ENCODE peak calls at places on chromosomes 12 and 14, in five cellular contexts. O is A549, D is Panc1, F is GM23338, N is GM12878. A is an unnamed sample.

GRCh38 chr12:94806617-94807016 is 156.3 kb upstream of the TMCC3 start:
- DNase-seq in O (no peak), D (no peak), F (no peak), N (no peak), A (no peak)

GRCh38 chr12:131084341-131085011 is 130.8 kb downstream of the ADGRD1 start:
- DNase-seq in O (no peak), D (no peak), F (no peak), N (no peak), A (no peak)

GRCh38 chr14:32607399-32607798 is 278.3 kb downstream of the AKAP6 start:
- DNase-seq in O (no peak), D (no peak), F (no peak), N (no peak), A (no peak)

GRCh38 chr12:118307069-118307954 is 65.4 kb downstream of the TAOK3 start:
- DNase-seq in O (peak; percentile 19), D (no peak), F (no peak), N (peak; percentile 69), A (no peak)

GRCh38 chr14:54654600-54654999 is 87.7 kb downstream of the SAMD4A start:
- DNase-seq in O (no peak), D (no peak), F (no peak), N (no peak), A (no peak)

GRCh38 chr12:95838125-95838524 is 20.6 kb upstream of the SNRPF start:
- DNase-seq in O (peak; percentile 90), D (no peak), F (no peak), N (no peak), A (no peak)

GRCh38 chr12:47744005-47744651 is 14.6 kb downstream of the RAPGEF3 start:
- DNase-seq in O (peak; percentile 39), D (no peak), F (peak; percentile 94), N (no peak), A (peak; percentile 75)

GRCh38 chr12:94207467-94208432 is 59.4 kb downstream of the PLXNC1 start:
- DNase-seq in O (no peak), D (no peak), F (no peak), N (peak; percentile 89), A (no peak)

GRCh38 chr12:63928305-63928704 is 83.8 kb downstream of the SRGAP1 start:
- DNase-seq in O (no peak), D (no peak), F (no peak), N (no peak), A (no peak)

GRCh38 chr12:24494401-24494800 is 454.5 kb downstream of the BCAT1 start:
- DNase-seq in O (no peak), D (no peak), F (no peak), N (no peak), A (no peak)

GRCh38 chr12:8037947-8038346 is 5.4 kb downstream of the FOXJ2 start:
- DNase-seq in O (no peak), D (no peak), F (peak; percentile 48), N (no peak), A (no peak)

GRCh38 chr12:116455540-116456306 is 103.5 kb upstream of the MAP1LC3B2 start:
- DNase-seq in O (peak; percentile 93), D (no peak), F (peak; percentile 42), N (no peak), A (peak; percentile 85)

GRCh38 chr12:115984607-115985006 is 292.9 kb downstream of the MED13L start:
- DNase-seq in O (no peak), D (no peak), F (no peak), N (no peak), A (no peak)

DNA sequence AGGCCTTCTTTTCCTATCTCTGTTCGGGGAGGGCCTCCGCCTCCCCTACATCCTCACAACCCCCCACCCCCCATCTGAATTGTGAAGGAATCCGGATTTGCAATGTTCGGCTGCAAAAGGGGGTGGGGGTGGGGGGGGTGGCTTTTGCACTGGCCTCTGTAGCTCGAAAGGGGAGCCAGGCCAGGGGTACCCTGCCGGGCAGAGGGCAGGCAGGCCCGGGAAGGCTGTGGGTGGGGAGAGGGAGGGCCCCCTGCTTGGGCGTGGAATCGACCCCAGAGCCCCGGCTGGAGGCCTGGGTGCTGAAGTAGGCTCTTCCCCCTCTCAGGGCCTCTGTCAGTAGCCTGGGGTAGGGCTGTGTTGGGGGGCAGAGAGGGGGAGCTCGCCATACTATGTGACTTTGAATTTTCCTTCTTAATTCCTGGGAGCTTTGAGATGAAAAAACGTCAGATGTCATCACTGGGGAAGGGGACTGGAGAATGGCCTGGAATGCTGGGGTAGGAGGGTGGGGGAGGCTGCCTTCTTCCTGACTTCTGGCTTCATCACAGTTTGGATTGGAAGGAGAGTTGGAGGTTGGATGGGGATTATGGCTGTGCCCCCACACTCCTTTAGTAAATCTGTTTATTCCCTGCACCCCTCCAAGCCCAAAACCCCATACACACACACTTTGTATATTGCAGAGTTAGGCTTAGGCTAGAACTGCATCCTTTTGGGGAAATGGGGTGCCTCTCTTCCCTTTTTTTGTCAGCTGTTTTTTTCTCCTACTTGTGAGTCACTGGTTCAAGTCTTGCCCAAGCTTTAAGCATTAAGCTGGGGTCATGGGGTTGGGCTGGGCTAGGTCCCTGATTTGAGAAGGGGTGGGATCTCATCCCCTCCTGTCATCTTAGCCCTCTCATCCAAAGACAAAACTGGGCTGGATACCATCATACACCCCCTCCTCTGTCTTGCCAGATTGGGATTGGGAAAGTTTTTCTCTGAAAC is 1.3 kb downstream of the LRP1 start:
- DNase-seq in O (no peak), D (no peak), F (peak; percentile 64), N (no peak), A (no peak)
- TF ChIP-seq REST in O (no peak), D (no peak), F (no peak), N (no peak), A (no peak)

GRCh38 chr12:27387473-27387872 is 54.8 kb downstream of the BMAL2 start:
- DNase-seq in O (no peak), D (no peak), F (no peak), N (no peak), A (no peak)
- TF ChIP-seq REST in O (no peak), D (no peak), F (no peak), N (no peak), A (no peak)

DNA sequence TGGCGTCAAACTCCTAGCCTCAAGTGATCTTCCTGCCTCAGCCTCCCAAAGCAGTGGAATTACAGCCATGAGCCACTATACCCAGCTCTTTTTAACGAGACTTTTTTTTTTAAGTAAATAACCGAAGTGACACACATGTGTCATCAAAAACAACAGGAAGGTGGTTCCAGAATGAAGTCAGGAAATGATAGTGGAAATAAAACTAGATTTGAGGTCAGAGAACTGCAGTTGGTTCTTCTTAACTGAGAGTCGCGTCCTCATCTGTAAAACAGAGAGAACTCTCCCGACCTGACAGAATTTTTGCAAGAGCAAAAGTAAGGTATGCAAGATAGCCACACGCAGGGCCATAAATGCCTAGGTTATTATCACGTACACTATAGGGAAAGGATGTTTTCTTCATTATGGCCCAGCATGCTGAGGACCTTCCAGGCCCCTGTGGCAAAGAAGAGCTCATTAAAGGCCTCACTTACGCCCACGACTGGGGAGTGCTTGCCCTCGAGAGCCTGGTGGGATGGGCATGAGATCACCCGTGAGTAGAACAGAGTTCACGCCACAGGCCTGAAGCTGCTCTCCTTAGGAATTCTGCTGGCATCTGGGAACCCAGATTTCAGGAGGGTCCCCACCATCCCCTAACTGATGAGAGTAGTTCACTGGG is 67.2 kb downstream of the SCARB1 start:
- DNase-seq in O (no peak), D (no peak), F (no peak), N (no peak), A (no peak)
- TF ChIP-seq REST in O (no peak), D (no peak), F (no peak), N (no peak), A (no peak)

GRCh38 chr14:81132492-81132891 is 88.3 kb downstream of the GTF2A1 start:
- DNase-seq in O (no peak), D (no peak), F (no peak), N (no peak), A (no peak)

GRCh38 chr14:81137316-81137715 is 83.4 kb downstream of the GTF2A1 start:
- DNase-seq in O (peak; percentile 41), D (no peak), F (no peak), N (no peak), A (no peak)

GRCh38 chr14:81143793-81144192 is 77.0 kb downstream of the GTF2A1 start:
- DNase-seq in O (no peak), D (no peak), F (no peak), N (no peak), A (no peak)

GRCh38 chr14:81138429-81138828 is 82.3 kb downstream of the GTF2A1 start:
- DNase-seq in O (no peak), D (no peak), F (no peak), N (no peak), A (no peak)
- TF ChIP-seq REST in O (no peak), D (no peak), F (no peak), N (no peak), A (no peak)

DNA sequence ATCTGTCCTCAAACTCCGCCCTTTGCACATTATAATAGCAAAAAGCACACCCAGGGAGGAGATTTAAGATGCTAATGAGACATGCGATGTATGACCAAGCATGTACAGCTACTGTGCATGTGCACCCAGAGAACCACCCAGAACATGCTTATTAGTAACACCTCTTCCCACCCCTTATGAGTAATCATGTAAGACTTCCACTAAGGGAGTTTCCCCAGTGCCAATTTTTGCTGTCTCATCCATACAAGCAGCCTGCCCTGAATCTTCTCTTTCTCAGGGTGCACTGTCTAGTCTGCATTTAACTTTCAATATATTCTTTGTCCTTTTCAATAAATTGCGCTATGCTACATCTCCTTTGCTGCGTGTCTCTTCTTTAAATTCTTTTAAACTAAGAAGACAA is 830.0 kb upstream of the NOVA1 start:
- DNase-seq in O (peak; percentile 61), D (no peak), F (no peak), N (no peak), A (no peak)
- TF ChIP-seq REST in O (no peak), D (no peak), F (no peak), N (no peak), A (no peak)

GRCh38 chr14:89017417-89017816 is 193.0 kb downstream of the TTC8 start:
- DNase-seq in O (no peak), D (no peak), F (no peak), N (no peak), A (no peak)

GRCh38 chr14:89027097-89027740 is 202.8 kb downstream of the TTC8 start:
- DNase-seq in O (peak; percentile 28), D (no peak), F (peak; percentile 80), N (no peak), A (peak; percentile 13)

GRCh38 chr14:89024691-89025090 is 200.2 kb downstream of the TTC8 start:
- DNase-seq in O (no peak), D (no peak), F (no peak), N (no peak), A (no peak)

GRCh38 chr14:89025581-89026236 is 201.3 kb downstream of the TTC8 start:
- DNase-seq in O (no peak), D (no peak), F (no peak), N (no peak), A (no peak)

GRCh38 chr14:89022274-89022673 is 197.8 kb downstream of the TTC8 start:
- DNase-seq in O (no peak), D (no peak), F (no peak), N (no peak), A (no peak)
- TF ChIP-seq REST in O (no peak), D (no peak), F (no peak), N (no peak), A (no peak)

DNA sequence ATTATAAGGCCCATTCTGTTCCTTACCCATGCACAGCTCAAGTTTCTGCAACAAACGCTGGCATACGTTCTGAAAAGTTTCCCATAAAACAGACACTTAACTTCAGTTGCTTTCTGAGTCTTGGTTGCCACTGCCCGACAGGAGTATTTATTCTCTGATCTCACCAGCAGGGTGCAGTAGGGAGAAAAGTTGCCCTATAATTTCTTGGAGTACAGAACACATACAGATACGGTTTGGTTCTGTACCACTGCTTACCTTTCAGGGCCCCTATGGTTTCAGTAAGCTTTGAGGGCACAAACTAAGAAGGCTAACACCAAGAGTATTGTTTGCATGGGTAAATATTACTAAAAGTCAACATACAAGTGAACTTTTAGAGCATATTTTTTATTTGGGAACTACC is 77.9 kb downstream of the SPATA7 start:
- DNase-seq in O (peak; percentile 38), D (no peak), F (peak; percentile 51), N (no peak), A (peak; percentile 12)
- TF ChIP-seq REST in O (no peak), D (no peak), F (no peak), N (no peak), A (no peak)

GRCh38 chr14:30658645-30659044 is 36.5 kb downstream of the SCFD1 start:
- DNase-seq in O (no peak), D (no peak), F (no peak), N (no peak), A (no peak)
- TF ChIP-seq REST in O (no peak), D (no peak), F (no peak), N (no peak), A (no peak)